ENCODE peak calls at places on chromosome 5, in seven cellular contexts. One of them, this sample, is unnamed.

GRCh38 chr5:154646841-154647759 is 108.1 kb upstream of the LARP1 start:
- DNase-seq in CD4-positive, CD25-positive, alpha-beta regulatory T cell: no peak
- DNase-seq in H7: peak
- DNase-seq in stromal cell of bone marrow: no peak
- DNase-seq in Peyer's patch: peak
- DNase-seq in left ventricle myocardium inferior: peak
- DNase-seq in RCC 7860: no peak
- DNase-seq in this sample: peak

GRCh38 chr5:177329883-177330282 is 18.2 kb upstream of the MXD3 start:
- DNase-seq in CD4-positive, CD25-positive, alpha-beta regulatory T cell: no peak
- DNase-seq in H7: peak
- DNase-seq in stromal cell of bone marrow: no peak
- DNase-seq in Peyer's patch: peak
- DNase-seq in left ventricle myocardium inferior: peak
- DNase-seq in RCC 7860: no peak
- DNase-seq in this sample: no peak

GRCh38 chr5:37478086-37478485 is 99.0 kb downstream of the WDR70 start:
- DNase-seq in CD4-positive, CD25-positive, alpha-beta regulatory T cell: no peak
- DNase-seq in H7: no peak
- DNase-seq in stromal cell of bone marrow: no peak
- DNase-seq in Peyer's patch: no peak
- DNase-seq in left ventricle myocardium inferior: no peak
- DNase-seq in RCC 7860: no peak
- DNase-seq in this sample: no peak

GRCh38 chr5:31380049-31380448 is 151.8 kb downstream of the DROSHA start:
- DNase-seq in CD4-positive, CD25-positive, alpha-beta regulatory T cell: no peak
- DNase-seq in H7: no peak
- DNase-seq in stromal cell of bone marrow: no peak
- DNase-seq in Peyer's patch: no peak
- DNase-seq in left ventricle myocardium inferior: no peak
- DNase-seq in RCC 7860: no peak
- DNase-seq in this sample: no peak

GRCh38 chr5:169701910-169702451 is 64.9 kb downstream of the DOCK2 start:
- DNase-seq in CD4-positive, CD25-positive, alpha-beta regulatory T cell: no peak
- DNase-seq in H7: peak
- DNase-seq in stromal cell of bone marrow: no peak
- DNase-seq in Peyer's patch: no peak
- DNase-seq in left ventricle myocardium inferior: no peak
- DNase-seq in RCC 7860: peak
- DNase-seq in this sample: no peak

GRCh38 chr5:19855031-19855430 is 133.0 kb downstream of the CDH18 start:
- DNase-seq in CD4-positive, CD25-positive, alpha-beta regulatory T cell: no peak
- DNase-seq in H7: no peak
- DNase-seq in stromal cell of bone marrow: no peak
- DNase-seq in Peyer's patch: no peak
- DNase-seq in left ventricle myocardium inferior: no peak
- DNase-seq in RCC 7860: no peak
- DNase-seq in this sample: no peak

GRCh38 chr5:35856186-35857003 is at the start of gene IL7R:
- DNase-seq in CD4-positive, CD25-positive, alpha-beta regulatory T cell: no peak
- DNase-seq in H7: no peak
- DNase-seq in stromal cell of bone marrow: no peak
- DNase-seq in Peyer's patch: no peak
- DNase-seq in left ventricle myocardium inferior: no peak
- DNase-seq in RCC 7860: peak
- DNase-seq in this sample: no peak

GRCh38 chr5:158832736-158833135 is 267.0 kb downstream of the EBF1 start:
- DNase-seq in CD4-positive, CD25-positive, alpha-beta regulatory T cell: no peak
- DNase-seq in H7: no peak
- DNase-seq in stromal cell of bone marrow: peak
- DNase-seq in Peyer's patch: no peak
- DNase-seq in left ventricle myocardium inferior: no peak
- DNase-seq in RCC 7860: no peak
- DNase-seq in this sample: no peak

GRCh38 chr5:143826909-143827514 is 15.1 kb downstream of the HMHB1 start:
- DNase-seq in CD4-positive, CD25-positive, alpha-beta regulatory T cell: no peak
- DNase-seq in H7: no peak
- DNase-seq in stromal cell of bone marrow: no peak
- DNase-seq in Peyer's patch: no peak
- DNase-seq in left ventricle myocardium inferior: no peak
- DNase-seq in RCC 7860: no peak
- DNase-seq in this sample: no peak

GRCh38 chr5:142034994-142035393 is 22.2 kb upstream of the GNPDA1 start:
- DNase-seq in CD4-positive, CD25-positive, alpha-beta regulatory T cell: no peak
- DNase-seq in H7: no peak
- DNase-seq in stromal cell of bone marrow: no peak
- DNase-seq in Peyer's patch: no peak
- DNase-seq in left ventricle myocardium inferior: no peak
- DNase-seq in RCC 7860: no peak
- DNase-seq in this sample: no peak

GRCh38 chr5:75367401-75367800 is 30.4 kb downstream of the HMGCR start:
- DNase-seq in CD4-positive, CD25-positive, alpha-beta regulatory T cell: no peak
- DNase-seq in H7: no peak
- DNase-seq in stromal cell of bone marrow: peak
- DNase-seq in Peyer's patch: no peak
- DNase-seq in left ventricle myocardium inferior: no peak
- DNase-seq in RCC 7860: no peak
- DNase-seq in this sample: no peak

GRCh38 chr5:21665525-21665924 is 1187.6 kb downstream of the CDH12 start:
- DNase-seq in CD4-positive, CD25-positive, alpha-beta regulatory T cell: no peak
- DNase-seq in H7: no peak
- DNase-seq in stromal cell of bone marrow: no peak
- DNase-seq in Peyer's patch: no peak
- DNase-seq in left ventricle myocardium inferior: no peak
- DNase-seq in RCC 7860: no peak
- DNase-seq in this sample: no peak

GRCh38 chr5:139147743-139148079 is 50.5 kb downstream of the SIL1 start:
- DNase-seq in CD4-positive, CD25-positive, alpha-beta regulatory T cell: no peak
- DNase-seq in H7: no peak
- DNase-seq in stromal cell of bone marrow: no peak
- DNase-seq in Peyer's patch: no peak
- DNase-seq in left ventricle myocardium inferior: peak
- DNase-seq in RCC 7860: peak
- DNase-seq in this sample: peak

GRCh38 chr5:110784901-110785300 is 46.1 kb downstream of the SLC25A46 start:
- DNase-seq in CD4-positive, CD25-positive, alpha-beta regulatory T cell: no peak
- DNase-seq in H7: no peak
- DNase-seq in stromal cell of bone marrow: no peak
- DNase-seq in Peyer's patch: no peak
- DNase-seq in left ventricle myocardium inferior: no peak
- DNase-seq in RCC 7860: no peak
- DNase-seq in this sample: no peak

GRCh38 chr5:133664422-133664821 is 52.1 kb upstream of the FSTL4 start:
- DNase-seq in CD4-positive, CD25-positive, alpha-beta regulatory T cell: no peak
- DNase-seq in H7: no peak
- DNase-seq in stromal cell of bone marrow: peak
- DNase-seq in Peyer's patch: no peak
- DNase-seq in left ventricle myocardium inferior: no peak
- DNase-seq in RCC 7860: peak
- DNase-seq in this sample: no peak

GRCh38 chr5:68661237-68661636 is 432.6 kb upstream of the SLC30A5 start:
- DNase-seq in CD4-positive, CD25-positive, alpha-beta regulatory T cell: no peak
- DNase-seq in H7: peak
- DNase-seq in stromal cell of bone marrow: no peak
- DNase-seq in Peyer's patch: no peak
- DNase-seq in left ventricle myocardium inferior: no peak
- DNase-seq in RCC 7860: no peak
- DNase-seq in this sample: no peak

GRCh38 chr5:143319437-143320302 is 83.8 kb downstream of the NR3C1 start:
- DNase-seq in CD4-positive, CD25-positive, alpha-beta regulatory T cell: no peak
- DNase-seq in H7: no peak
- DNase-seq in stromal cell of bone marrow: no peak
- DNase-seq in Peyer's patch: no peak
- DNase-seq in left ventricle myocardium inferior: no peak
- DNase-seq in RCC 7860: no peak
- DNase-seq in this sample: no peak

GRCh38 chr5:41843456-41844112 is 26.6 kb downstream of the OXCT1 start:
- DNase-seq in CD4-positive, CD25-positive, alpha-beta regulatory T cell: no peak
- DNase-seq in H7: no peak
- DNase-seq in stromal cell of bone marrow: peak
- DNase-seq in Peyer's patch: no peak
- DNase-seq in left ventricle myocardium inferior: no peak
- DNase-seq in RCC 7860: peak
- DNase-seq in this sample: no peak

GRCh38 chr5:1792842-1793266 is 6.8 kb downstream of the MRPL36 start:
- DNase-seq in CD4-positive, CD25-positive, alpha-beta regulatory T cell: peak
- DNase-seq in H7: no peak
- DNase-seq in stromal cell of bone marrow: peak
- DNase-seq in Peyer's patch: no peak
- DNase-seq in left ventricle myocardium inferior: no peak
- DNase-seq in RCC 7860: peak
- DNase-seq in this sample: no peak

GRCh38 chr5:172703952-172704351 is 62.9 kb downstream of the NEURL1B start:
- DNase-seq in CD4-positive, CD25-positive, alpha-beta regulatory T cell: no peak
- DNase-seq in H7: no peak
- DNase-seq in stromal cell of bone marrow: no peak
- DNase-seq in Peyer's patch: no peak
- DNase-seq in left ventricle myocardium inferior: no peak
- DNase-seq in RCC 7860: no peak
- DNase-seq in this sample: no peak

GRCh38 chr5:115514220-115514619 is 30.4 kb downstream of the FEM1C start:
- DNase-seq in CD4-positive, CD25-positive, alpha-beta regulatory T cell: no peak
- DNase-seq in H7: no peak
- DNase-seq in stromal cell of bone marrow: no peak
- DNase-seq in Peyer's patch: no peak
- DNase-seq in left ventricle myocardium inferior: no peak
- DNase-seq in RCC 7860: no peak
- DNase-seq in this sample: no peak

GRCh38 chr5:50672663-50673062 is 6.2 kb downstream of the PARP8 start:
- DNase-seq in CD4-positive, CD25-positive, alpha-beta regulatory T cell: no peak
- DNase-seq in H7: no peak
- DNase-seq in stromal cell of bone marrow: no peak
- DNase-seq in Peyer's patch: no peak
- DNase-seq in left ventricle myocardium inferior: no peak
- DNase-seq in RCC 7860: no peak
- DNase-seq in this sample: no peak

GRCh38 chr5:93887678-93888077 is 146.3 kb upstream of the POU5F2 start:
- DNase-seq in CD4-positive, CD25-positive, alpha-beta regulatory T cell: no peak
- DNase-seq in H7: no peak
- DNase-seq in stromal cell of bone marrow: no peak
- DNase-seq in Peyer's patch: no peak
- DNase-seq in left ventricle myocardium inferior: no peak
- DNase-seq in RCC 7860: no peak
- DNase-seq in this sample: no peak

GRCh38 chr5:65299841-65300240 is 181.9 kb downstream of the ADAMTS6 start:
- DNase-seq in CD4-positive, CD25-positive, alpha-beta regulatory T cell: no peak
- DNase-seq in H7: no peak
- DNase-seq in stromal cell of bone marrow: peak
- DNase-seq in Peyer's patch: no peak
- DNase-seq in left ventricle myocardium inferior: no peak
- DNase-seq in RCC 7860: no peak
- DNase-seq in this sample: no peak

GRCh38 chr5:118611332-118611945 is 376.9 kb downstream of the DTWD2 start:
- DNase-seq in CD4-positive, CD25-positive, alpha-beta regulatory T cell: no peak
- DNase-seq in H7: peak
- DNase-seq in stromal cell of bone marrow: no peak
- DNase-seq in Peyer's patch: no peak
- DNase-seq in left ventricle myocardium inferior: no peak
- DNase-seq in RCC 7860: peak
- DNase-seq in this sample: no peak

GRCh38 chr5:10649518-10650410 is 85.9 kb downstream of the ANKRD33B start:
- DNase-seq in CD4-positive, CD25-positive, alpha-beta regulatory T cell: no peak
- DNase-seq in H7: peak
- DNase-seq in stromal cell of bone marrow: no peak
- DNase-seq in Peyer's patch: no peak
- DNase-seq in left ventricle myocardium inferior: no peak
- DNase-seq in RCC 7860: no peak
- DNase-seq in this sample: no peak

GRCh38 chr5:72661405-72661804 is 154.2 kb upstream of the ZNF366 start:
- DNase-seq in CD4-positive, CD25-positive, alpha-beta regulatory T cell: no peak
- DNase-seq in H7: no peak
- DNase-seq in stromal cell of bone marrow: peak
- DNase-seq in Peyer's patch: no peak
- DNase-seq in left ventricle myocardium inferior: no peak
- DNase-seq in RCC 7860: peak
- DNase-seq in this sample: no peak

GRCh38 chr5:128436825-128437224 is 101.2 kb downstream of the FBN2 start:
- DNase-seq in CD4-positive, CD25-positive, alpha-beta regulatory T cell: no peak
- DNase-seq in H7: no peak
- DNase-seq in stromal cell of bone marrow: peak
- DNase-seq in Peyer's patch: no peak
- DNase-seq in left ventricle myocardium inferior: no peak
- DNase-seq in RCC 7860: peak
- DNase-seq in this sample: no peak

GRCh38 chr5:122035913-122036312 is 42.1 kb downstream of the LOX start:
- DNase-seq in CD4-positive, CD25-positive, alpha-beta regulatory T cell: no peak
- DNase-seq in H7: no peak
- DNase-seq in stromal cell of bone marrow: no peak
- DNase-seq in Peyer's patch: no peak
- DNase-seq in left ventricle myocardium inferior: no peak
- DNase-seq in RCC 7860: no peak
- DNase-seq in this sample: no peak

GRCh38 chr5:161312882-161313281 is 233.6 kb downstream of the GABRB2 start:
- DNase-seq in CD4-positive, CD25-positive, alpha-beta regulatory T cell: no peak
- DNase-seq in H7: no peak
- DNase-seq in stromal cell of bone marrow: no peak
- DNase-seq in Peyer's patch: no peak
- DNase-seq in left ventricle myocardium inferior: no peak
- DNase-seq in RCC 7860: no peak
- DNase-seq in this sample: no peak

GRCh38 chr5:141363952-141364660 is at the start of gene PCDHGA5:
- DNase-seq in CD4-positive, CD25-positive, alpha-beta regulatory T cell: no peak
- DNase-seq in H7: peak
- DNase-seq in stromal cell of bone marrow: no peak
- DNase-seq in Peyer's patch: no peak
- DNase-seq in left ventricle myocardium inferior: no peak
- DNase-seq in RCC 7860: no peak
- DNase-seq in this sample: no peak

GRCh38 chr5:43000198-43000840 is 39.8 kb downstream of the ANXA2R start:
- DNase-seq in CD4-positive, CD25-positive, alpha-beta regulatory T cell: no peak
- DNase-seq in H7: peak
- DNase-seq in stromal cell of bone marrow: no peak
- DNase-seq in Peyer's patch: no peak
- DNase-seq in left ventricle myocardium inferior: no peak
- DNase-seq in RCC 7860: no peak
- DNase-seq in this sample: no peak

GRCh38 chr5:74016373-74016772 is 390.4 kb downstream of the ARHGEF28 start:
- DNase-seq in CD4-positive, CD25-positive, alpha-beta regulatory T cell: no peak
- DNase-seq in H7: peak
- DNase-seq in stromal cell of bone marrow: no peak
- DNase-seq in Peyer's patch: no peak
- DNase-seq in left ventricle myocardium inferior: no peak
- DNase-seq in RCC 7860: no peak
- DNase-seq in this sample: no peak

GRCh38 chr5:102617187-102617856 is 118.5 kb upstream of the SLCO6A1 start:
- DNase-seq in CD4-positive, CD25-positive, alpha-beta regulatory T cell: no peak
- DNase-seq in H7: no peak
- DNase-seq in stromal cell of bone marrow: peak
- DNase-seq in Peyer's patch: no peak
- DNase-seq in left ventricle myocardium inferior: no peak
- DNase-seq in RCC 7860: no peak
- DNase-seq in this sample: no peak

GRCh38 chr5:96984506-96985192 is 48.8 kb downstream of the LNPEP start:
- DNase-seq in CD4-positive, CD25-positive, alpha-beta regulatory T cell: no peak
- DNase-seq in H7: no peak
- DNase-seq in stromal cell of bone marrow: no peak
- DNase-seq in Peyer's patch: no peak
- DNase-seq in left ventricle myocardium inferior: no peak
- DNase-seq in RCC 7860: no peak
- DNase-seq in this sample: no peak

GRCh38 chr5:138948391-138949222 is 73.5 kb upstream of the LRRTM2 start:
- DNase-seq in CD4-positive, CD25-positive, alpha-beta regulatory T cell: no peak
- DNase-seq in H7: peak
- DNase-seq in stromal cell of bone marrow: no peak
- DNase-seq in Peyer's patch: peak
- DNase-seq in left ventricle myocardium inferior: no peak
- DNase-seq in RCC 7860: no peak
- DNase-seq in this sample: no peak

GRCh38 chr5:1107167-1108007 is 4.5 kb downstream of the SLC12A7 start:
- DNase-seq in CD4-positive, CD25-positive, alpha-beta regulatory T cell: no peak
- DNase-seq in H7: peak
- DNase-seq in stromal cell of bone marrow: no peak
- DNase-seq in Peyer's patch: peak
- DNase-seq in left ventricle myocardium inferior: no peak
- DNase-seq in RCC 7860: no peak
- DNase-seq in this sample: no peak

GRCh38 chr5:106584268-106584667 is 1086.5 kb downstream of the EFNA5 start:
- DNase-seq in CD4-positive, CD25-positive, alpha-beta regulatory T cell: no peak
- DNase-seq in H7: no peak
- DNase-seq in stromal cell of bone marrow: no peak
- DNase-seq in Peyer's patch: no peak
- DNase-seq in left ventricle myocardium inferior: no peak
- DNase-seq in RCC 7860: no peak
- DNase-seq in this sample: no peak